ENCODE peak calls at places on chromosomes 3 and 15, in six cellular contexts. One of them, this sample, is unnamed.
A peak's percentile ranks its signal among the peaks of the same experiment; 100 is the strongest.

GRCh38 chr15:75669191-75669878 is 21.6 kb downstream of the SNX33 start:
- ATAC-seq in upper lobe of left lung: no peak
- ATAC-seq in K562: no peak
- ATAC-seq in HepG2: no peak
- ATAC-seq in A549: no peak
- ATAC-seq in GM12878: no peak
- ATAC-seq in this sample: no peak

GRCh38 chr15:33310481-33311311 is at the start of gene RYR3:
- ATAC-seq in upper lobe of left lung: no peak
- ATAC-seq in K562: no peak
- ATAC-seq in HepG2: no peak
- ATAC-seq in A549: peak; percentile 54
- ATAC-seq in GM12878: no peak
- ATAC-seq in this sample: peak; percentile 85

GRCh38 chr3:4751057-4752051 is 227.9 kb upstream of the BHLHE40 start:
- ATAC-seq in upper lobe of left lung: peak; percentile 91
- ATAC-seq in K562: no peak
- ATAC-seq in HepG2: no peak
- ATAC-seq in A549: peak; percentile 38
- ATAC-seq in GM12878: peak; percentile 22
- ATAC-seq in this sample: peak; percentile 81

GRCh38 chr3:71859128-71859519 is 74.2 kb upstream of the PROK2 start:
- ATAC-seq in upper lobe of left lung: peak; percentile 75
- ATAC-seq in K562: peak; percentile 63
- ATAC-seq in HepG2: peak; percentile 61
- ATAC-seq in A549: peak; percentile 64
- ATAC-seq in GM12878: peak; percentile 71
- ATAC-seq in this sample: no peak

GRCh38 chr15:62171882-62172281 is 6.8 kb upstream of the C2CD4B start:
- ATAC-seq in upper lobe of left lung: no peak
- ATAC-seq in K562: no peak
- ATAC-seq in HepG2: no peak
- ATAC-seq in A549: no peak
- ATAC-seq in GM12878: no peak
- ATAC-seq in this sample: no peak

GRCh38 chr3:188352196-188352927 is 198.4 kb downstream of the LPP start:
- ATAC-seq in upper lobe of left lung: no peak
- ATAC-seq in K562: no peak
- ATAC-seq in HepG2: no peak
- ATAC-seq in A549: no peak
- ATAC-seq in GM12878: no peak
- ATAC-seq in this sample: no peak

GRCh38 chr15:54150255-54150654 is 172.0 kb downstream of the UNC13C start:
- ATAC-seq in upper lobe of left lung: peak; percentile 67
- ATAC-seq in K562: no peak
- ATAC-seq in HepG2: no peak
- ATAC-seq in A549: no peak
- ATAC-seq in GM12878: peak; percentile 96
- ATAC-seq in this sample: no peak

GRCh38 chr15:83380682-83381081 is 66.5 kb upstream of the SH3GL3 start:
- ATAC-seq in upper lobe of left lung: peak; percentile 62
- ATAC-seq in K562: peak; percentile 99
- ATAC-seq in HepG2: peak; percentile 97
- ATAC-seq in A549: peak; percentile 86
- ATAC-seq in GM12878: peak; percentile 98
- ATAC-seq in this sample: no peak

GRCh38 chr3:134406331-134407246 is 32.3 kb upstream of the AMOTL2 start:
- ATAC-seq in upper lobe of left lung: peak; percentile 57
- ATAC-seq in K562: no peak
- ATAC-seq in HepG2: peak; percentile 80
- ATAC-seq in A549: no peak
- ATAC-seq in GM12878: no peak
- ATAC-seq in this sample: peak; percentile 40
- H3K27ac ChIP-seq in upper lobe of left lung: no peak overlapping the region
- H3K27ac ChIP-seq in K562: no peak overlapping the region
- H3K27ac ChIP-seq in HepG2: no peak overlapping the region
- H3K27ac ChIP-seq in A549: no peak overlapping the region
- H3K27ac ChIP-seq in GM12878: no peak overlapping the region
- H3K27ac ChIP-seq in this sample: no peak overlapping the region

DNA sequence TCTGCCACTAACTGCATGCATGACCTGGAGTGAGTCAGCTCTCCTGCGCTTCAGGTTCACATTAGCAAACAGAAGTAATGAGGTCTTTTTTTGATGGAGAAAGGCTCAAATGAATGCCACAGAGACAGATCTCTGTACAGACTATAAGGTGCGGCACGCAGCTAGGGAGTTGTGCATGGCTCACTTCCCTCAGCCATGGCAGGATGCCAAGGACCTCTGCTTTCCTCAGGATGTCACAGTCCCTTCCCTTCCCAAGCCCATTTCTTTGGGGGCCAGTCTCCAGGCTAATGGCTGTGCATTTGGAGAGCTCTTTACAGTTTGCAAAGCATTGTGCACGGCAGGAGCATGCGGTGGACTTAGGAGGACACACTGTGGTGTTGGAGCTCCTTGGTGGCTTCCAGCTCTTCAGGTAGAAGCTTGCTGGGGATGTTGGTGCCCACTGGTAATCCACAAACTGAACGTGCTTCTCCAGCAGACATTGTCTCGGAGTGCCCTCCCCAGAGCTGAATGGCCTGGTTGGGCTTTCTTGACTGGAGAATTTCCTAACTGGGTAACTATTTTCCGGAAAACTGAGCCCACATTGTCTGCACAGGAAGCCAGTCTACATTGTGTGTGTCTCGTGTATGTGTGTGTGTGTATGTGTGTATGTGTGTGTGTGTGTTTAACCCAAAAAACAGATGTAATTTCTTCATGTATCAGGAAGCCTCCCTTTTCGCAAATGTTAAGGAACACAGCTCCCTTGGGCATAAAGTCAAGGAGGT is 172.5 kb upstream of the TLE3 start:
- ATAC-seq in upper lobe of left lung: no peak
- ATAC-seq in K562: no peak
- ATAC-seq in HepG2: no peak
- ATAC-seq in A549: no peak
- ATAC-seq in GM12878: no peak
- ATAC-seq in this sample: no peak
- TF ChIP-seq EP300 in upper lobe of left lung: peak; percentile 16
- TF ChIP-seq EP300 in K562: no peak
- TF ChIP-seq EP300 in HepG2: no peak
- TF ChIP-seq EP300 in A549: no peak
- TF ChIP-seq EP300 in GM12878: no peak
- TF ChIP-seq EP300 in this sample: no peak

DNA sequence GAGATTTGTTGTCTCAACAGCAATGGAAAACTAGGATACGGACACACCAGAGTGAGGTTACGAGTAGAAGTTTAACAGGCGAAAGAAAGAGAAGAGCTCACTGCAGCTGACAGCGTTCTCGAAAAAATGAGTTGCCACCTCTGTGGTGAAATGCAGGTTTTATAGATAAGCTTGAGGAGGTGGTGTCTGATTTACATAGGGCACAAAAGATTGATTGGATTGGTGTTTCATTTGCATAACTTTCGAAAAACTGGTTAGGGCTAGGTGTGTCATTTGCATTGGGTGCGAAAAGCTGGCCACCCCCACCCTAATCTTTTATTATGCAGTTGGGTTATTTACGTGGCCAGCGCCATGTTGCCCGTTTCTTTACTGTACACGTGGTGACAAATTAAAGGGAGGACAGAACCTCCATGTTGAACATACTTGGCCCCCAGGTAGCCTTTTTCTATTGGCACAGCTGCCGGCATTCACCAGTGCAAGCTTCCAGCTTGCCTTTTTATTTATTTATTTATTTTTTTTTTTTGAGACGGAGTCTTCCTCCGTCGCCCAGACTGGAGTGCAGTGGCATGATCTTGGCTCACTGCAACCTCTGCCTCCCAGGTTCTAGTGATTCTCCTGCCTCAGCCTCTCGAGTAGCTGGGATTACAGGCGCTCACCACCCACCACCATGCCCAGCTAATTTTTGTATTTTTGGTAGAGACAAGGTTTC is 8.3 kb downstream of the IFT122 start:
- ATAC-seq in upper lobe of left lung: no peak
- ATAC-seq in K562: peak; percentile 68
- ATAC-seq in HepG2: no peak
- ATAC-seq in A549: no peak
- ATAC-seq in GM12878: no peak
- ATAC-seq in this sample: no peak
- TF ChIP-seq POLR2A in upper lobe of left lung: no peak
- TF ChIP-seq POLR2A in K562: peak; percentile 98
- TF ChIP-seq POLR2A in HepG2: no peak
- TF ChIP-seq POLR2A in A549: no peak
- TF ChIP-seq POLR2A in GM12878: no peak
- TF ChIP-seq POLR2A in this sample: no peak

GRCh38 chr3:107143206-107143605 is 234.0 kb upstream of the CCDC54 start:
- ATAC-seq in upper lobe of left lung: no peak
- ATAC-seq in K562: no peak
- ATAC-seq in HepG2: no peak
- ATAC-seq in A549: no peak
- ATAC-seq in GM12878: no peak
- ATAC-seq in this sample: no peak
- H3K27ac ChIP-seq in upper lobe of left lung: no peak overlapping the region
- H3K27ac ChIP-seq in K562: no peak overlapping the region
- H3K27ac ChIP-seq in HepG2: no peak overlapping the region
- H3K27ac ChIP-seq in A549: no peak overlapping the region
- H3K27ac ChIP-seq in GM12878: no peak overlapping the region
- H3K27ac ChIP-seq in this sample: no peak overlapping the region

GRCh38 chr3:195849322-195850074 is 37.8 kb upstream of the MUC4 start:
- ATAC-seq in upper lobe of left lung: no peak
- ATAC-seq in K562: no peak
- ATAC-seq in HepG2: peak; percentile 50
- ATAC-seq in A549: peak; percentile 50
- ATAC-seq in GM12878: no peak
- ATAC-seq in this sample: no peak
- TF ChIP-seq EP300 in upper lobe of left lung: no peak
- TF ChIP-seq EP300 in K562: no peak
- TF ChIP-seq EP300 in HepG2: no peak
- TF ChIP-seq EP300 in A549: no peak
- TF ChIP-seq EP300 in GM12878: no peak
- TF ChIP-seq EP300 in this sample: no peak

GRCh38 chr15:100918690-100919480 is at the start of gene LRRK1:
- ATAC-seq in upper lobe of left lung: peak; percentile 82
- ATAC-seq in K562: peak; percentile 64
- ATAC-seq in HepG2: no peak
- ATAC-seq in A549: peak; percentile 63
- ATAC-seq in GM12878: peak; percentile 44
- ATAC-seq in this sample: peak; percentile 64
- TF ChIP-seq POLR2A in upper lobe of left lung: no peak
- TF ChIP-seq POLR2A in K562: no peak
- TF ChIP-seq POLR2A in HepG2: no peak
- TF ChIP-seq POLR2A in A549: peak; percentile 58
- TF ChIP-seq POLR2A in GM12878: peak; percentile 74
- TF ChIP-seq POLR2A in this sample: peak; percentile 36

GRCh38 chr15:67108122-67108871 is 42.9 kb downstream of the SMAD3 start:
- ATAC-seq in upper lobe of left lung: no peak
- ATAC-seq in K562: no peak
- ATAC-seq in HepG2: peak; percentile 36
- ATAC-seq in A549: no peak
- ATAC-seq in GM12878: no peak
- ATAC-seq in this sample: no peak
- H3K27ac ChIP-seq in upper lobe of left lung: peak overlapping the region; percentile 64
- H3K27ac ChIP-seq in K562: no peak overlapping the region
- H3K27ac ChIP-seq in HepG2: peak overlapping the region; percentile 36
- H3K27ac ChIP-seq in A549: peak overlapping the region; percentile 93
- H3K27ac ChIP-seq in GM12878: peak overlapping the region; percentile 92
- H3K27ac ChIP-seq in this sample: peak overlapping the region; percentile 20

DNA sequence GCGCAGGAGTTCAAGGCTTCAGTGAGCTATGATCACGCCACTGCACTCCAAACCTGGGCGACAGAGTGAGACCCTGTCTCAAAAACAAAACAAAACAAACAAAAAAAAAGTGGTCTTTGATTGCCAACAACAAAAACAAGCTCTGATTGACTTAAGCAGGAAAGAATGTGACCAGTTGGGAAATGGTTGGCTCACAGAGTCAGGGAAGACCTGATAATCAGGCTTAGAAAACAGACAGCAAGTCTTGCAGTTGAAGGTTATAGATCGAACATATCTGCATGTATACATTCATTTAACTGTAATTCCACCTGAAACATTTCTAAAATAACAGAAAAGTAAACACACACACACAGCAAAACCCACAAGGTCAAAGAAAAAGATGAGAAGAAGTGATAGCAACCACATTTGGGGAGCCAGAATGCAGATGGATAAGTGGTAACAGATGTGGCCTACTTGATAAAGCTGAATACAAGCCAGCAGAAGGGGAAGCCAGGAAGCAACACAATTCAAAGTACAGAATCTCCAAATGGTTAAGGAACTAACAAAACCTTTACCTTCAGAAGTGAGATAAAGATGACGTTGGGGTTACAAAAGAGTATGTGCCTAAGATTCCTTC is 699.9 kb upstream of the ZNF385D start:
- ATAC-seq in upper lobe of left lung: peak; percentile 31
- ATAC-seq in K562: no peak
- ATAC-seq in HepG2: no peak
- ATAC-seq in A549: no peak
- ATAC-seq in GM12878: no peak
- ATAC-seq in this sample: no peak
- TF ChIP-seq EP300 in upper lobe of left lung: no peak
- TF ChIP-seq EP300 in K562: no peak
- TF ChIP-seq EP300 in HepG2: no peak
- TF ChIP-seq EP300 in A549: no peak
- TF ChIP-seq EP300 in GM12878: no peak
- TF ChIP-seq EP300 in this sample: no peak

DNA sequence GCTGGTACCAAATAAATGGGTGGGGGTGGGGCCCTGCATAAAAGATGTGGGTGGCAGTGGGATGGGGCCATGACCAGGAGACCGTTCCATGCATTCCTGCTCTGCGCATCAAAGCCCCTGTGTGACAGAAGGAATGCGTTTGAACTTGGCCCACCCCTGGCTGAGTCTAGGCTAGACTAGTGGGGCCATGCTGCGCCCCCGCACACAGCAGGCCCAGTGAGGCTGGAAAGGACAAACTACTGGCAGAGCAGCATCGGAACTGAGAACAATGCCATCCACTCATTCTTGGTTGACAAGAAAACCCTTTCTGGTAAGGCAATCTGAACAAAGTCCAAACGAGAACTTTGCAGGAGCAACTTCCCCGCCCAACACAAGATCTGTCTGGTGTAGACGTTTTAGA is 48.3 kb downstream of the CTNNB1 start:
- ATAC-seq in upper lobe of left lung: no peak
- ATAC-seq in K562: no peak
- ATAC-seq in HepG2: peak; percentile 68
- ATAC-seq in A549: no peak
- ATAC-seq in GM12878: no peak
- ATAC-seq in this sample: no peak
- TF ChIP-seq POLR2A in upper lobe of left lung: no peak
- TF ChIP-seq POLR2A in K562: no peak
- TF ChIP-seq POLR2A in HepG2: no peak
- TF ChIP-seq POLR2A in A549: no peak
- TF ChIP-seq POLR2A in GM12878: no peak
- TF ChIP-seq POLR2A in this sample: no peak